ENCODE peak calls at places on chromosomes 2 and 18, in eight cellular contexts. G is neuronal stem cell, K is GM23338, H is mammary epithelial cell, B is IMR-90, Q is PC-3, P is GM23248, L is H9. D is an unnamed sample.
A peak's percentile ranks its signal among the peaks of the same experiment; 100 is the strongest.

GRCh38 chr2:173248381-173248780 is 106.3 kb upstream of the CDCA7 start:
- DNase-seq in H (no peak), G (no peak), P (no peak), B (no peak), L (no peak), Q (no peak), K (no peak), D (no peak)

GRCh38 chr2:190838492-190838910 is 42.1 kb upstream of the GLS start:
- DNase-seq in P (peak; percentile 85), G (no peak), L (no peak), H (peak; percentile 75), Q (peak; percentile 91), B (peak; percentile 89), K (no peak), D (no peak)

GRCh38 chr2:43300781-43301586 is 74.6 kb upstream of the ZFP36L2 start:
- DNase-seq in P (no peak), Q (peak; percentile 73), G (no peak), L (no peak), K (no peak), H (peak; percentile 92), B (no peak), D (no peak)

GRCh38 chr18:61466736-61467135 is 133.5 kb downstream of the CDH20 start:
- DNase-seq in H (no peak), B (no peak), K (peak; percentile 8), Q (no peak), L (peak; percentile 29), P (no peak), G (no peak), D (no peak)

GRCh38 chr2:159044804-159045286 is 76.4 kb downstream of the TANC1 start:
- DNase-seq in Q (peak; percentile 41), L (no peak), H (no peak), G (no peak), K (peak; percentile 24), B (no peak), P (peak; percentile 47), D (no peak)

GRCh38 chr2:164903214-164903613 is 52.1 kb downstream of the SLC38A11 start:
- DNase-seq in L (no peak), B (peak; percentile 77), H (peak; percentile 37), G (no peak), K (no peak), P (peak; percentile 56), Q (no peak), D (no peak)

GRCh38 chr2:60875520-60875919 is 5.9 kb upstream of the REL start:
- DNase-seq in H (no peak), P (no peak), B (no peak), G (no peak), L (no peak), Q (no peak), K (no peak), D (no peak)

GRCh38 chr2:137987011-137987410 is 22.7 kb downstream of the HNMT start:
- DNase-seq in L (no peak), P (no peak), H (no peak), K (no peak), G (no peak), Q (no peak), B (no peak), D (no peak)

GRCh38 chr2:150491943-150492342 is 4.5 kb upstream of the RND3 start:
- DNase-seq in H (peak; percentile 38), B (peak; percentile 80), L (no peak), G (no peak), P (peak; percentile 83), K (no peak), Q (peak; percentile 83), D (no peak)

GRCh38 chr2:11933854-11934253 is 187.4 kb downstream of the LPIN1 start:
- DNase-seq in G (no peak), Q (no peak), L (no peak), K (no peak), H (no peak), P (no peak), B (no peak), D (peak; percentile 63)

GRCh38 chr2:2635025-2635528 is 304.0 kb upstream of the MYT1L start:
- DNase-seq in G (no peak), H (no peak), L (no peak), B (no peak), Q (no peak), P (no peak), K (no peak), D (no peak)

GRCh38 chr2:103660523-103660922 is 898.7 kb downstream of the TMEM182 start:
- DNase-seq in B (no peak), L (no peak), K (no peak), H (no peak), Q (no peak), G (no peak), P (no peak), D (no peak)

GRCh38 chr2:175742367-175742766 is 259.7 kb downstream of the LNPK start:
- DNase-seq in K (no peak), B (peak; percentile 55), H (peak; percentile 89), Q (peak; percentile 28), L (no peak), G (no peak), P (peak; percentile 90), D (no peak)

GRCh38 chr2:191757256-191757655 is 79.3 kb downstream of the NABP1 start:
- DNase-seq in H (no peak), L (no peak), P (no peak), G (no peak), K (no peak), B (no peak), Q (no peak), D (no peak)

GRCh38 chr18:47755102-47755456 is 175.4 kb downstream of the SMAD2 start:
- DNase-seq in P (no peak), G (no peak), L (no peak), Q (no peak), B (no peak), K (no peak), H (no peak), D (no peak)

GRCh38 chr2:13308989-13309388 is 592.3 kb downstream of the TRIB2 start:
- DNase-seq in Q (no peak), P (no peak), G (no peak), L (no peak), B (no peak), H (peak; percentile 57), K (no peak), D (no peak)

GRCh38 chr2:3338360-3338759 is 39.3 kb downstream of the EIPR1 start:
- DNase-seq in G (no peak), K (no peak), H (no peak), Q (no peak), B (no peak), L (no peak), P (no peak), D (no peak)

GRCh38 chr2:233114421-233114861 is 54.3 kb downstream of the INPP5D start:
- DNase-seq in L (no peak), B (no peak), P (no peak), H (no peak), G (no peak), Q (no peak), K (no peak), D (no peak)

GRCh38 chr2:54114936-54115283 is 505 bp upstream of the ACYP2 start:
- DNase-seq in L (no peak), K (no peak), B (no peak), P (no peak), G (no peak), H (no peak), Q (no peak), D (no peak)

GRCh38 chr2:216774620-216775019 is 79.3 kb upstream of the IGFBP5 start:
- DNase-seq in K (no peak), G (no peak), Q (peak; percentile 32), P (peak; percentile 94), B (peak; percentile 92), L (no peak), H (peak; percentile 3), D (no peak)

DNA sequence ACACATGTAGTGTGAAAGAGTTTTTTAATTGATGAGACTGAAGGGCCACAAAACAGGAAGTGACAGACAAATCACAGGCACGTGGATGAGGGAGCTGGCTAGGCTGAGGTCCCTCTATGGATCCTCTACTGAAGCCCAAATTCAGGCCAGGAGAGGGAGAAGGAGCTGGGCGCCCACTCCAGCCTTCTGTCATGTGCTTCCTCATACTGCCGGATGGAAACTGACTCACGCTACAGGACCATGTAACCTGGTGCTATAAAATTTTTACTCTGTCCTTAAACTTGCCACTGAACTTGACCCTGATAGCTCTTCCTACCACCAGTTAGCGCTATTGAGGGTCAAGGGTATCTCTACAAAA is 31.3 kb downstream of the PSTPIP2 start:
- DNase-seq in K (no peak), Q (no peak), L (no peak), B (no peak), P (no peak), H (no peak), G (no peak), D (peak; percentile 40)
- H3K4me2 ChIP-seq in K (no peak overlapping the region), Q (no peak overlapping the region), L (no peak overlapping the region), B (no peak overlapping the region), P (no peak overlapping the region), H (no peak overlapping the region), G (no peak overlapping the region), D (no peak overlapping the region)

DNA sequence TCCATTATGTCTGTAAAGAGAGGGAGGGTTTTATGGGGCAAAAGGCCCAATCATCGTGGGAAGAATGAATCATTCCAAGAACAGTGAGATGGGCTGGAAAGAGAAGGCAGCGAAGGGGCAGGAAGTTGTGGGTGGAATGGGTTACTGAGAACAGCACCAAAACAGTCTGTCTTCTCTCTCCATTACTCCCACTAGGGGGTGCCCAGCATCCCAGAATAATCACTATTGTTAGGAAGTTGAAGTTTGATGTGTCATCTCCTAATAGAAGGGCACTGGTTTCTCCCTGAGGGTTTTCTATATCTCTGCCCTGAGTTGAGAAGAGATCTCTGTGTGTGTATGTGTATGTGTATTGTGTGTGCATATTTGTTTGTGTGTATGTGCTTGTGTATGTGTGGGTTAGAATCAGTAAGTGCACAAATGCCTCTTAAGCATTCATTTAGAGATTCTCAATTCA is 76.6 kb upstream of the MAP4K3 start:
- DNase-seq in Q (peak; percentile 97), G (no peak), H (peak; percentile 95), L (peak; percentile 47), P (peak; percentile 95), K (peak; percentile 79), B (peak; percentile 97), D (peak; percentile 66)
- H2AFZ ChIP-seq in Q (no peak overlapping the region), G (peak overlapping the region; percentile 9), H (peak overlapping the region; percentile 47), L (no peak overlapping the region), P (no peak overlapping the region), K (no peak overlapping the region), B (peak overlapping the region; percentile 19), D (no peak overlapping the region)

DNA sequence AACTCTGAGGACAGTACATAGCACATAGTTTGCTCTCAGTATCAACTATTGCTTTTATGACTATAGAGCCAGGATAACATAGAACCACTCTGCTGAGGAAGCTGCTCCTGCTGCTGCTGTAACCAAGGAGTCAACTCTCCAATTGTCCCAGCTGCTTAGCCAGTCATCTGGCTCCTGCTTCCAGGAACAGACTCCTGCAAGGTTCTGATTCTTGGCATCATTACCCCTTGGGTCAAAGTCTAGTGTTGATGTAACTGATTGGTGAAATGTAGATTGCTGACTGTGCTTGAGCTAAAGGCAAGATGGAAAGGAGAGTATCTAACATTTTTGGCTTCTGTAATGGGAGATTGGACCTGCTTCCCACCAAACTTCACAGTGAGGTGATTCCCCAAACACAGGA is 261.9 kb upstream of the FSHR start:
- DNase-seq in H (no peak), B (no peak), K (no peak), Q (no peak), G (no peak), L (no peak), P (no peak), D (no peak)
- H3K4me2 ChIP-seq in H (no peak overlapping the region), B (no peak overlapping the region), K (no peak overlapping the region), Q (no peak overlapping the region), G (no peak overlapping the region), L (no peak overlapping the region), P (no peak overlapping the region), D (no peak overlapping the region)

GRCh38 chr2:39118786-39119499 is 1.9 kb downstream of the SOS1 start:
- DNase-seq in L (no peak), Q (no peak), P (peak; percentile 75), H (peak; percentile 19), G (no peak), K (no peak), B (no peak), D (peak; percentile 88)
- H2AFZ ChIP-seq in L (no peak overlapping the region), Q (peak overlapping the region; percentile 86), P (peak overlapping the region; percentile 85), H (peak overlapping the region; percentile 4), G (no peak overlapping the region), K (no peak overlapping the region), B (no peak overlapping the region), D (no peak overlapping the region)

D was measured in Karpas-422.